ENCODE peak calls at places on chromosome 19, in seven cellular contexts. K is heart right ventricle, C is Calu3, J is AG04450, E is heart left ventricle, D is HFFc6, O is right lobe of liver. I is an unnamed sample.

GRCh38 chr19:8336665-8337064 is 6.4 kb downstream of the KANK3 start:
- DNase-seq in E (no peak), D (no peak), C (no peak), J (no peak), O (no peak), K (no peak), I (no peak)

GRCh38 chr19:41936961-41937360 is 8.7 kb upstream of the ERFL start:
- DNase-seq in D (no peak), O (no peak), K (no peak), C (no peak), E (no peak), J (no peak), I (no peak)

GRCh38 chr19:58054792-58055482 is 4.1 kb upstream of the ZNF135 start:
- DNase-seq in D (no peak), C (no peak), J (no peak), E (peak; percentile 73), K (peak; percentile 56), O (no peak), I (no peak)

GRCh38 chr19:21751379-21751778 is 16.0 kb downstream of the ZNF100 start:
- DNase-seq in C (no peak), O (no peak), D (peak; percentile 58), K (no peak), J (no peak), E (no peak), I (no peak)

GRCh38 chr19:47107201-47107952 is 6.2 kb downstream of the ZC3H4 start:
- DNase-seq in O (no peak), K (no peak), E (no peak), C (peak; percentile 71), D (no peak), J (no peak), I (no peak)

GRCh38 chr19:13172335-13173128 is 22.3 kb downstream of the IER2 start:
- DNase-seq in D (peak; percentile 85), E (peak; percentile 88), J (no peak), O (peak; percentile 68), C (peak; percentile 84), K (peak; percentile 78), I (no peak)

GRCh38 chr19:3617463-3617862 is 9.1 kb downstream of the CACTIN start:
- DNase-seq in E (no peak), D (no peak), O (no peak), J (no peak), C (no peak), K (peak; percentile 29), I (no peak)

GRCh38 chr19:48922548-48923490 is 10.7 kb upstream of the DHDH start:
- DNase-seq in E (no peak), O (no peak), J (no peak), K (no peak), C (no peak), D (no peak), I (no peak)

GRCh38 chr19:51103811-51104470 is 4.3 kb downstream of the CTU1 start:
- DNase-seq in J (no peak), K (no peak), D (no peak), C (no peak), E (no peak), O (no peak), I (no peak)

GRCh38 chr19:2827840-2828489 is 8.3 kb downstream of the ZNF554 start:
- DNase-seq in C (no peak), E (no peak), O (no peak), K (no peak), J (no peak), D (no peak), I (no peak)

GRCh38 chr19:39467941-39468340 is 12.7 kb upstream of the TIMM50 start:
- DNase-seq in D (no peak), E (no peak), J (no peak), C (no peak), K (no peak), O (no peak), I (no peak)

GRCh38 chr19:45168767-45169351 is 8.1 kb upstream of the NKPD1 start:
- DNase-seq in J (no peak), E (no peak), C (no peak), O (no peak), K (no peak), D (no peak), I (no peak)

GRCh38 chr19:30693179-30693578 is 321.0 kb downstream of the ZNF536 start:
- DNase-seq in J (no peak), K (no peak), D (no peak), E (no peak), O (no peak), C (no peak), I (no peak)

GRCh38 chr19:30692517-30692870 is 320.3 kb downstream of the ZNF536 start:
- DNase-seq in E (no peak), C (no peak), O (no peak), D (no peak), J (no peak), K (no peak), I (no peak)

GRCh38 chr19:30694156-30694555 is 322.0 kb downstream of the ZNF536 start:
- DNase-seq in K (no peak), C (no peak), D (no peak), E (no peak), O (no peak), J (no peak), I (no peak)

GRCh38 chr19:30696514-30696913 is 324.3 kb downstream of the ZNF536 start:
- DNase-seq in D (no peak), O (no peak), E (no peak), K (no peak), C (no peak), J (no peak), I (no peak)

GRCh38 chr19:30695171-30695875 is 323.1 kb downstream of the ZNF536 start:
- DNase-seq in D (no peak), J (no peak), K (no peak), O (no peak), C (no peak), E (no peak), I (no peak)
- TF ChIP-seq CTCF in D (peak; percentile 18), J (no peak), K (peak; percentile 35), O (no peak), C (no peak), E (no peak), I (no peak)

DNA sequence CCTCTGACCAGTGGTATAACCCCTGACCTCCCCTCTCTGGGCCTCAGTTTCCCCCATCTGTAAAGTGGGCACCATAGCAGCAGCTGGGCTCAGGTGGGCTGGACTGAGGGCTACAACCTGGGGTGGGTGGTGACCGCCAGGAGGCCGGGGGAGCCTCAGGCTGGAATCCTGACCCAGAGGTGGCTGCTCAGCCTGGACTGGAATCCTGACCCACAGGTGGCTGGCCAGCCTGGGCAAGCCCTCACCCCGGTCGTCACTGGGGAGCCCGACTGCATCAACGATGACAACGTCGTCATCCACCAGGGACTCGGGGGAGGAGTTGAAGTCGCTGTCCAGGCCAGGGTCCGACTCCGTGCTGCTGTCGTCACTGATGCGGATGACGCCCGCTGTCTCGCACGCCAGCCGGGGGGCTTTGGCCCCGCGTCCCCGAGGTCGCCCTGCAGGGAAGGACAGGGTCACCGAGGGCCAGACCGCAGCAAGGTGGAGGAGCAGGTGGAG is 10.2 kb downstream of the GPX4 start:
- DNase-seq in K (no peak), J (no peak), E (no peak), O (no peak), D (no peak), C (no peak), I (no peak)
- TF ChIP-seq CTCF in K (no peak), J (no peak), E (no peak), O (no peak), D (no peak), C (no peak), I (no peak)

DNA sequence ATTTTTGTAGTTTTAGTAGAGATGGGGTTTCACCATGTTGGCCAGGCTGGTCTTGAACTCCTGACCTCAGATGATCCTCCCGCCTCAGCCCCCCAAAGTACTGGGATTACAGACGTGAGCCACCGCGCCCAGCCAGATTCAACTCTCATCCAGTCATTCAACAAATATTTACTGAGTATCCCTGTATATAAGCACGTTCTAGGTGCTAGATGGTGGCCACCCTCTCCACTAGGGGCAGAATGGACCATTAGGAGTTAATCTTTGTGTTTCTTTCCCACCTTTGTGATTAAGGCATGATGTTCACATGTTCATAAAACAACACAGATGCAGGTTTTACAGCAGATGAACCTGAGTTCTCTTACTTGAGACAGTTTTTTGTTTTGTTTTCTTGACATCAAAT is 7.3 kb downstream of the SHKBP1 start:
- DNase-seq in E (no peak), J (no peak), C (no peak), O (no peak), D (no peak), K (no peak), I (no peak)
- TF ChIP-seq CTCF in E (no peak), J (peak; percentile 47), C (no peak), O (no peak), D (peak; percentile 67), K (no peak), I (no peak)

GRCh38 chr19:35156673-35157014 is 2.1 kb downstream of the FXYD5 start:
- DNase-seq in J (no peak), E (no peak), C (no peak), D (no peak), O (no peak), K (no peak), I (no peak)

GRCh38 chr19:35155441-35155840 is 906 bp downstream of the FXYD5 start:
- DNase-seq in K (no peak), O (no peak), J (no peak), D (no peak), C (no peak), E (no peak), I (no peak)

GRCh38 chr19:35155981-35156672 is 1.6 kb downstream of the FXYD5 start:
- DNase-seq in D (no peak), O (no peak), K (no peak), C (no peak), J (no peak), E (no peak), I (no peak)

GRCh38 chr19:35153701-35154534 is 617 bp upstream of the FXYD5 start:
- DNase-seq in D (no peak), K (no peak), C (peak; percentile 88), E (peak; percentile 48), O (no peak), J (no peak), I (no peak)

DNA sequence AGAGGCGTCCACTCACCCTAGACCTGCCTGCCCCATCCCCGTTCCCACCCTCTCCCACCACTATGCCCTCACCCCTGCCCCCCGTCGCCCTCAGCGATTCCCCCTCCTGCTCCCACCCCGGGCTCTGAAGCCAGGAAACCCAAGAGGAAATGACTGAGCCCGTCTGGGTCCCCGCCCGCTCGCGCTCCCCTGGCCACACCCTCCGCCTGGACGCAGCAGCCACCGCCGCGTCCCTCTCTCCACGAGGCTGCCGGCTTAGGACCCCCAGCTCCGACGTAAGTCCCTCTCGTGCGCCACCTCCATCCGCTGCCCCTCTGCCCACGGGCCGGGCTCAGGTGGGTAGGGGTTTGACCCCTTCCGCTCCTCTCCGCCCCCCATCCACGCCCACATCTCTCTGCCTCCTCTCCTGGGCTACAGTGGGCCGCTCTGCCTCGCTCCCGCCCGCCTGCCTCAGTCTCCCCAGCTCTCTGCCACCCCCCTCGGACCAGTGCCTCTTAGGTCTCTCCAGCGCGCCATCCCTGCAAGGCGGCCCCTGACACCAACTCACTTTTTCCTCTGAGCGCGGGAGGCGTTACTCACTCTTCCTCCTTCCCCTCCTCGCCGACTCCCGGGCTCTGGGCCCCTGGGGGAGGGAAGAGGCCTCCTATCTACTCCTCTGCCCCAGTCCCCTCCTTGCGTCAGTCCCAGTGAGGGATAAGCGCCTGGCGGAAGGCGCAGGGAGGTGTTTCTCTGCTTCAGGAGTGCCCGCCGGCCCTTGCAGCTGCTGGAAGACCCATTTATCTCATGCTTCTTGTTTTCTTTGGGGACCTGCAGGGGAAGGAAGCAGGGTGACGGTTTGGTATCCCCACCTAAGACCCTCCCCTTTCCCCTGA is at the start of gene FXYD5:
- DNase-seq in K (peak; percentile 74), D (peak; percentile 78), C (peak; percentile 83), O (peak; percentile 64), E (peak; percentile 81), J (peak; percentile 27), I (no peak)
- TF ChIP-seq CTCF in K (no peak), D (no peak), C (no peak), O (no peak), E (no peak), J (peak; percentile 18), I (peak; percentile 23)

GRCh38 chr19:19321143-19321577 is 531 bp downstream of the MAU2 start:
- DNase-seq in D (no peak), C (no peak), J (no peak), K (no peak), E (no peak), O (no peak), I (no peak)
- TF ChIP-seq CTCF in D (peak; percentile 4), C (no peak), J (no peak), K (no peak), E (no peak), O (no peak), I (no peak)

I was measured in vagina.